ENCODE peak calls at places on chromosomes 7 and 10, in four cellular contexts. L is IMR-90, F is K562, K is GM12878. R is an unnamed sample.

GRCh38 chr10:86609920-86610319 is 44.4 kb upstream of the OPN4 start:
- DNase-seq in L (no peak), F (no peak), K (no peak), R (no peak)

GRCh38 chr10:92847185-92847864 is 995 bp upstream of the EXOC6 start:
- DNase-seq in L (peak; percentile 18), K (no peak), F (no peak), R (no peak)

GRCh38 chr7:7921830-7922229 is 46.8 kb upstream of the GLCCI1 start:
- DNase-seq in F (no peak), L (no peak), K (no peak), R (no peak)

GRCh38 chr7:132519936-132520335 is 56.3 kb downstream of the PLXNA4 start:
- DNase-seq in F (no peak), K (no peak), L (no peak), R (no peak)

GRCh38 chr10:16776896-16777295 is 40.3 kb downstream of the RSU1 start:
- DNase-seq in F (no peak), L (peak; percentile 23), K (no peak), R (no peak)

GRCh38 chr10:13201132-13201531 is 33.0 kb downstream of the UCMA start:
- DNase-seq in L (peak; percentile 75), F (no peak), K (no peak), R (no peak)

GRCh38 chr7:90401989-90402388 is 1.3 kb upstream of the CLDN12 start:
- DNase-seq in K (no peak), L (peak; percentile 37), F (no peak), R (no peak)

GRCh38 chr10:121886997-121887622 is 40.7 kb downstream of the ATE1 start:
- DNase-seq in F (peak; percentile 44), L (peak; percentile 69), K (no peak), R (peak; percentile 78)

GRCh38 chr7:12316925-12317324 is 86.7 kb downstream of the VWDE start:
- DNase-seq in L (no peak), F (no peak), K (no peak), R (no peak)

GRCh38 chr7:88289505-88290129 is 17.1 kb downstream of the STEAP4 start:
- DNase-seq in K (no peak), L (no peak), F (no peak), R (no peak)

GRCh38 chr7:110943686-110944350 is 147.1 kb upstream of the LRRN3 start:
- DNase-seq in L (peak; percentile 76), K (no peak), F (no peak), R (no peak)

GRCh38 chr10:6498771-6499170 is 81.3 kb downstream of the PRKCQ start:
- DNase-seq in K (no peak), L (no peak), F (no peak), R (no peak)

GRCh38 chr10:122373108-122373507 is 1.4 kb upstream of the PLEKHA1 start:
- DNase-seq in F (no peak), K (no peak), L (no peak), R (no peak)

GRCh38 chr7:29106128-29106988 is 40.0 kb downstream of the CPVL start:
- DNase-seq in L (peak; percentile 60), K (no peak), F (no peak), R (peak; percentile 49)

GRCh38 chr10:76352300-76352699 is 920.9 kb downstream of the LRMDA start:
- DNase-seq in F (no peak), K (no peak), L (peak; percentile 96), R (no peak)

GRCh38 chr7:33853361-33854062 is 51.8 kb upstream of the BMPER start:
- DNase-seq in K (no peak), L (peak; percentile 93), F (no peak), R (no peak)

DNA sequence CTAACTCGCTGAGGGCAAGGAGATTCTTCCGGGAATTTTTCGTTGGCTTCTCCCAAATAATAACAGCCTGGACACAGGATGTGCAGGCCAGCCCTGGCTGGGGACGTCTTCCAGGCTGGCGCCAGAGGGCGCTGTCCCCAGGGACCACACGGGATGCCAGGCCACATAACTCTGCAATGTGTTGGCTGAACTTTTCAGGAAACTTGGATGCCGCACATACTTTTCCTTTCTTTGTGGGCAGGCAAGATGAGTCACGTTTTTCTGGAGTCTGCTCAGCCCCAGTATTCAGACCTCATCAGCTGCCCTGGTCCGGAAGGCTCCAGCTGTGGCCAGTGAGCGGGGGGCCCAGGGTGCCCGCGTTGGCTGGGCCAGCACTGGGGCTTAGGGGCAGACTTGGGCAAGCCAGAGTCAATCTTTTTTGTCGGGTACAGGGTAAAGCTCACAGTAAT is 122.7 kb downstream of the PRKAG2 start:
- DNase-seq in F (peak; percentile 76), K (no peak), L (peak; percentile 99), R (peak; percentile 97)
- TF ChIP-seq POLR2A in F (no peak), K (no peak), L (no peak), R (no peak)

DNA sequence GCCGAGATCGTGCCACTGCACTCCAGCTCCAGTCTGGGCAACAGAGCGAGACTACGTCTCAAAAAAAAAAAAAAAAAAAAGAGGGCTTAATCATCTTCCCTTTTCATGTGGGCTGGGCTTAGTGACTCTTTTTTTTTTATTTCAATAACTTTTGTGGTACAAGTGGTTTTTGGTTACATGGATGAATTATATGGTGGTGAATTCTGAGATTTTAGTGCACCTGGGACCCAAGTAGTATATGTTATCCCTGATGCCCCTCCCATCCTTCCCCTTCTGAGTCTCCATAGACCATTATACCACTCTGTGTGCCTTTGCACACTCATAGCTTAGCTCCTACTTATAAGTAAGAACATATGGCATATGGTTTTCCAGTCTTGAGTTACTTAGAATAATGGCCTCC is 4.8 kb upstream of the ADAM12 start:
- DNase-seq in L (no peak), K (no peak), F (no peak), R (no peak)
- TF ChIP-seq USF2 in L (no peak), K (no peak), F (no peak), R (no peak)

GRCh38 chr7:21547511-21547910 is 4.7 kb downstream of the DNAH11 start:
- DNase-seq in F (no peak), L (no peak), K (no peak), R (no peak)

GRCh38 chr7:21550076-21550475 is 7.2 kb downstream of the DNAH11 start:
- DNase-seq in K (no peak), L (no peak), F (no peak), R (no peak)

GRCh38 chr7:21544303-21544656 is 1.4 kb downstream of the DNAH11 start:
- DNase-seq in L (no peak), F (no peak), K (no peak), R (no peak)

GRCh38 chr7:21550821-21551531 is 8.1 kb downstream of the DNAH11 start:
- DNase-seq in F (no peak), L (no peak), K (no peak), R (no peak)

DNA sequence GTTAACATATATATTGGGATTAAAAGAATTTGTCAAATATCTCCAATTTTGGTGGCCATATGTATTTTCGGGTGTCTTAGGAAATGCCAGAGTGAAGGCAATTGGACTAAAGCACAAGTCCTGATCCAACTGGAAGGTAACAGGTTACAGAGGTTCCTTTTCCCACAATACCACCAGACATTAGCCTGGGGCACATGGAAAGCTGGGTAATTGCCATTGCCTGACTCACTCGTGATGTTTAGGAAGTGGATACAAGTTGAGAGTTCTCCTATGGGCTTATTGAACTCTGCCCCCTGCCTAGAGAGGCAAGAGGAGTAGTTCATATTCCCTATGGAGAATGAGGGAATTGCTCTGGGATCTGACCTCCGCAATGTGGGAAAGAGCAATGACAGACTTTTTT is 5.7 kb downstream of the DNAH11 start:
- DNase-seq in F (no peak), K (no peak), L (no peak), R (no peak)
- TF ChIP-seq ELK1 in F (no peak), K (no peak), L (no peak), R (no peak)

GRCh38 chr10:30821269-30821993 is 191.9 kb upstream of the LYZL2 start:
- DNase-seq in F (no peak), K (no peak), L (no peak), R (no peak)
- TF ChIP-seq POLR2A in F (no peak), K (no peak), L (no peak), R (no peak)

GRCh38 chr7:16421333-16422099 is at the start of gene CRPPA:
- DNase-seq in L (peak; percentile 21), K (no peak), F (peak; percentile 40), R (peak; percentile 41)
- TF ChIP-seq USF2 in L (no peak), K (no peak), F (no peak), R (no peak)

GRCh38 chr7:95396136-95397032 is at the start of gene PON3:
- DNase-seq in L (no peak), F (peak; percentile 53), K (no peak), R (peak; percentile 91)
- TF ChIP-seq ELK1 in L (no peak), F (no peak), K (no peak), R (no peak)

DNA sequence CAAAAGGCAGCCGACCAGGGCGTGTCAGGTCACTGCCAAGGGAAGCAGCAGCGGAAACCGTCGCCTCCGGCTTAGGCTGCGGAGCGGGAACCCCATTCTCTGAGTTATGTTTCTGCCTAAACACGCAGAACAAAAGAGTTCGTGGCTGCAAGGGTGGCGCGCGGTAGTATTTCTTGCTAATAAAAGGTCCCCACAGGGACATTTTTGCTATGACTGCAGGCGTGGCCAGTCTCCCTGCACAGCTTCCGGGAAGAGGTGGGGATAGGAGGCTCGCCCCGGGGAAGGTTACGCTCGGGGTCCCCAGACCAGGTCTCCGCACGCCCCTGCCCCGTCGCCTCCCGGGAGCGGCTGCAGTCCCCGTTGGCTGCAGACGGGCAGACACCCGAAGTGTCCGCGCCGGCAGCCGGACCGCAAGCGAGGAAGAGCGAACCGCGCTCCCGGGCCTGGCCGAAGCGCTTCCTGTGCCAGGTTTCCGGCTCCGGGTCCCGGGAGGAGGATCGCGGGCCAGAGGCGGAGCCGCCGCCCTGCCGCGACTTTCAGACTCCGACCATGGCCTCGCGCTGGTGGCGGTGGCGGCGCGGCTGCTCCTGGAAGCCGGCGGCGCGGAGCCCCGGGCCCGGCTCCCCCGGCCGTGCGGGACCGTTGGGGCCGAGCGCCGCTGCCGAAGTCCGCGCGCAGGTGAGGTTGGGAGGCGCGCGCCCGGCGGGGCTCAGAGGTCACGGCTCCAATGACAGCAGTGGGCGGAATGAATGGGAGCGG is at the start of gene PDSS1:
- DNase-seq in F (peak; percentile 84), L (peak; percentile 50), K (peak; percentile 16), R (peak; percentile 73)
- TF ChIP-seq POLR2A in F (peak; percentile 90), L (no peak), K (peak; percentile 87), R (peak; percentile 48)